ENCODE peak calls at places on chromosomes 7 and 10, in eight cellular contexts. E is G401; O is anterior cingulate cortex; G is hippocampal formation; V is heart left ventricle; I is endothelial cell; J is activated T-cell treated with anti-CD3 and anti-CD28 coated beads, Interleukin-2, amount 50 U/mL, for 72 hours; M is fibroblast of the aortic adventitia. F is an unnamed sample.

GRCh38 chr10:50625663-50626062 is 1.9 kb upstream of the SGMS1 start:
- DNase-seq in M (peak; percentile 47), I (no peak), E (no peak), O (no peak), G (no peak), V (no peak), J (no peak), F (no peak)

GRCh38 chr7:31858051-31858450 is 171.0 kb downstream of the PPP1R17 start:
- DNase-seq in J (no peak), M (no peak), G (no peak), E (no peak), O (no peak), V (no peak), I (no peak), F (no peak)

GRCh38 chr7:157707983-157708720 is 371.3 kb downstream of the DNAJB6 start:
- DNase-seq in G (no peak), J (no peak), O (no peak), M (no peak), E (peak; percentile 26), V (no peak), I (no peak), F (no peak)

GRCh38 chr7:148940702-148941597 is 56.9 kb upstream of the EZH2 start:
- DNase-seq in G (peak; percentile 51), M (peak; percentile 95), J (peak; percentile 73), O (peak; percentile 50), I (peak; percentile 50), V (peak; percentile 90), E (peak; percentile 87), F (peak; percentile 69)

GRCh38 chr7:29405891-29406290 is 157.7 kb upstream of the PRR15 start:
- DNase-seq in J (no peak), E (no peak), G (no peak), O (no peak), V (no peak), M (no peak), I (no peak), F (no peak)

GRCh38 chr10:111515706-111516105 is 438.9 kb downstream of the ADRA2A start:
- DNase-seq in M (no peak), I (no peak), E (no peak), J (no peak), O (no peak), G (no peak), V (no peak), F (no peak)

GRCh38 chr10:943334-944033 is 12.0 kb upstream of the LARP4B start:
- DNase-seq in G (no peak), I (no peak), V (no peak), J (no peak), E (no peak), M (no peak), O (no peak), F (no peak)

GRCh38 chr7:29878081-29878688 is 71.9 kb downstream of the WIPF3 start:
- DNase-seq in E (peak; percentile 81), J (no peak), G (no peak), I (no peak), M (peak; percentile 55), O (no peak), V (no peak), F (peak; percentile 31)

GRCh38 chr7:41747951-41748350 is 45.1 kb upstream of the INHBA start:
- DNase-seq in J (no peak), O (no peak), I (no peak), M (no peak), E (no peak), G (no peak), V (no peak), F (no peak)

GRCh38 chr10:103062854-103063642 is 130.0 kb downstream of the NT5C2 start:
- DNase-seq in J (no peak), M (no peak), G (peak; percentile 30), V (no peak), I (no peak), E (peak; percentile 84), O (peak; percentile 10), F (no peak)

GRCh38 chr7:90655566-90655965 is 59.4 kb downstream of the CDK14 start:
- DNase-seq in E (no peak), M (peak; percentile 85), V (no peak), J (no peak), I (no peak), G (no peak), O (no peak), F (no peak)

GRCh38 chr7:108442039-108442568 is 14.1 kb downstream of the NRCAM start:
- DNase-seq in V (no peak), J (peak; percentile 50), O (no peak), I (no peak), G (no peak), E (no peak), M (no peak), F (no peak)

GRCh38 chr7:150979706-150980390 is 1.7 kb upstream of the KCNH2 start:
- DNase-seq in E (no peak), V (peak; percentile 55), M (no peak), I (no peak), G (no peak), O (no peak), J (no peak), F (no peak)

F was measured in smooth muscle cell of the brain vasculature.